ENCODE peak calls at places on chromosomes 3 and 15, in five cellular contexts. Z, Q, E, W and F are unnamed samples.

GRCh38 chr15:98440917-98441316 is 207.4 kb upstream of the IGF1R start:
- DNase-seq in Z (no peak), Q (no peak), E (no peak), W (no peak), F (no peak)

GRCh38 chr15:29094711-29095110 is 174.9 kb downstream of the NSMCE3 start:
- DNase-seq in Z (no peak), Q (no peak), E (no peak), W (peak), F (no peak)

GRCh38 chr15:36858423-36858822 is 241.9 kb downstream of the MEIS2 start:
- DNase-seq in Z (no peak), Q (no peak), E (no peak), W (no peak), F (no peak)

GRCh38 chr15:88018865-88019626 is 237.5 kb downstream of the NTRK3 start:
- DNase-seq in Z (no peak), Q (no peak), E (peak), W (no peak), F (no peak)

GRCh38 chr15:96342611-96343528 is 12.4 kb downstream of the NR2F2 start:
- DNase-seq in Z (no peak), Q (no peak), E (no peak), W (no peak), F (no peak)

GRCh38 chr3:101036213-101036618 is 43.0 kb upstream of the ABI3BP start:
- DNase-seq in Z (no peak), Q (peak), E (peak), W (no peak), F (no peak)

GRCh38 chr15:99062226-99062625 is 42.7 kb upstream of the SYNM start:
- DNase-seq in Z (no peak), Q (no peak), E (no peak), W (no peak), F (no peak)

GRCh38 chr3:66224220-66224619 is 3.4 kb downstream of the SLC25A26 start:
- DNase-seq in Z (no peak), Q (no peak), E (no peak), W (no peak), F (no peak)

GRCh38 chr15:36026627-36027026 is 480.7 kb upstream of the DPH6 start:
- DNase-seq in Z (no peak), Q (no peak), E (no peak), W (no peak), F (no peak)

GRCh38 chr3:125057186-125057850 is 1.5 kb upstream of the HEG1 start:
- DNase-seq in Z (no peak), Q (no peak), E (no peak), W (no peak), F (no peak)

GRCh38 chr3:146972726-146973125 is 367.6 kb upstream of the PLSCR5 start:
- DNase-seq in Z (no peak), Q (no peak), E (peak), W (no peak), F (no peak)

GRCh38 chr3:65523878-65524277 is 514.8 kb downstream of the MAGI1 start:
- DNase-seq in Z (no peak), Q (no peak), E (no peak), W (no peak), F (no peak)

GRCh38 chr3:127368186-127369032 is 80.6 kb upstream of the PRR20G start:
- DNase-seq in Z (no peak), Q (no peak), E (no peak), W (no peak), F (no peak)

GRCh38 chr15:31434418-31435255 is 108.0 kb downstream of the KLF13 start:
- DNase-seq in Z (peak), Q (no peak), E (peak), W (peak), F (peak)

GRCh38 chr3:177569823-177570657 is 372.8 kb upstream of the TBL1XR1 start:
- DNase-seq in Z (no peak), Q (no peak), E (peak), W (no peak), F (no peak)

GRCh38 chr15:100914876-100915275 is 4.3 kb upstream of the LRRK1 start:
- DNase-seq in Z (no peak), Q (no peak), E (no peak), W (no peak), F (no peak)
- TF ChIP-seq CTCF in Z (no peak), Q (no peak), E (peak), W (no peak), F (no peak)

DNA sequence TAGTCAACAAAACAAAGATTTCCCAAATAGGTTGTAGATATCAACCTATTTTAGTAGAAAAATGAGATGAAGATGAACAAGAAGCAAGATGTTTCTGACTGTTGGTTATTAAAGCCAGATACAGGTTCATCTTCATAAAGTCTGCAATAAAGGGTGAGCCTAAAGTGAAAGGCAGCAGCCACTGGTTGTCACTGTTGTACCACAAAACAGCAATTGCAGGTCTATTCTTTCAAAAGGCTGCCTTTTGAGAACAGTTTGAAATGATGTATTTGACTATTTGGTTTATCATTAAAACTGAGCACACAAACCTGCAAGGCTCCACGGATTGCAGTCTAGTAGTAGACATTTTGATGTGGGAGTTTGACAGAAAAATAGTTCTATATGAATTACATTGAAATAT is 543.4 kb downstream of the GBE1 start:
- DNase-seq in Z (no peak), Q (peak), E (no peak), W (no peak), F (no peak)
- TF ChIP-seq CTCF in Z (no peak), Q (peak), E (peak), W (no peak), F (peak)

GRCh38 chr3:184016820-184017671 is 638 bp downstream of the ABCC5 start:
- DNase-seq in Z (peak), Q (peak), E (no peak), W (peak), F (peak)
- TF ChIP-seq CTCF in Z (peak), Q (peak), E (peak), W (peak), F (peak)

GRCh38 chr15:85542895-85543331 is 162.5 kb downstream of the AKAP13 start:
- DNase-seq in Z (no peak), Q (peak), E (no peak), W (no peak), F (peak)

GRCh38 chr15:85541744-85542143 is 161.3 kb downstream of the AKAP13 start:
- DNase-seq in Z (no peak), Q (no peak), E (no peak), W (no peak), F (peak)

GRCh38 chr15:85542488-85542887 is 162.1 kb downstream of the AKAP13 start:
- DNase-seq in Z (no peak), Q (no peak), E (no peak), W (no peak), F (no peak)

GRCh38 chr15:85545185-85545584 is 164.8 kb downstream of the AKAP13 start:
- DNase-seq in Z (no peak), Q (no peak), E (no peak), W (no peak), F (no peak)

GRCh38 chr15:85543741-85544155 is 163.3 kb downstream of the AKAP13 start:
- DNase-seq in Z (no peak), Q (peak), E (no peak), W (peak), F (no peak)
- TF ChIP-seq CTCF in Z (no peak), Q (no peak), E (no peak), W (no peak), F (no peak)

GRCh38 chr3:44915702-44916438 is 41.5 kb downstream of the TGM4 start:
- DNase-seq in Z (no peak), Q (no peak), E (no peak), W (no peak), F (no peak)

GRCh38 chr3:44918087-44918486 is 43.7 kb downstream of the TGM4 start:
- DNase-seq in Z (no peak), Q (no peak), E (no peak), W (no peak), F (no peak)

GRCh38 chr3:44914936-44915335 is 40.5 kb downstream of the TGM4 start:
- DNase-seq in Z (no peak), Q (peak), E (no peak), W (no peak), F (no peak)

GRCh38 chr3:44920081-44920480 is 45.7 kb downstream of the TGM4 start:
- DNase-seq in Z (no peak), Q (no peak), E (no peak), W (peak), F (no peak)

GRCh38 chr3:44918581-44918980 is 44.2 kb downstream of the TGM4 start:
- DNase-seq in Z (no peak), Q (no peak), E (no peak), W (no peak), F (no peak)
- TF ChIP-seq CTCF in Z (no peak), Q (no peak), E (no peak), W (no peak), F (no peak)